ENCODE peak calls at places on chromosomes 1 and 21, in seven cellular contexts. R, L, N, I, H, M and X are unnamed samples.

GRCh38 chr1:211378844-211379243 is 52.2 kb downstream of the TRAF5 start:
- DNase-seq in M (no peak), H (no peak), I (peak; percentile 41), N (peak; percentile 69), L (no peak), R (no peak), X (no peak)

GRCh38 chr1:160911441-160911840 is 26.5 kb upstream of the ITLN1 start:
- DNase-seq in I (no peak), M (no peak), N (no peak), L (no peak), R (no peak), H (no peak), X (no peak)

GRCh38 chr1:37519613-37520012 is 5.0 kb upstream of the MEAF6 start:
- DNase-seq in I (no peak), H (no peak), M (no peak), R (no peak), L (peak; percentile 5), N (no peak), X (no peak)

GRCh38 chr1:115411388-115412063 is 73.5 kb upstream of the NGF start:
- DNase-seq in L (no peak), R (no peak), N (peak; percentile 32), M (no peak), H (no peak), I (peak; percentile 78), X (no peak)

GRCh38 chr1:11198851-11199628 is 9.9 kb downstream of the ANGPTL7 start:
- DNase-seq in M (no peak), I (no peak), R (no peak), N (no peak), L (no peak), H (no peak), X (no peak)

GRCh38 chr1:187264995-187265602 is 436.4 kb downstream of the PLA2G4A start:
- DNase-seq in M (no peak), N (peak; percentile 73), I (no peak), H (no peak), R (no peak), L (no peak), X (no peak)

GRCh38 chr1:154574715-154575114 is 7.1 kb downstream of the CHRNB2 start:
- DNase-seq in M (no peak), R (no peak), I (no peak), L (no peak), H (no peak), N (peak; percentile 21), X (no peak)

GRCh38 chr1:28986296-28986910 is 72.0 kb downstream of the EPB41 start:
- DNase-seq in R (no peak), L (no peak), N (no peak), I (no peak), M (no peak), H (no peak), X (no peak)

GRCh38 chr1:44101356-44101755 is 17.3 kb upstream of the KLF17 start:
- DNase-seq in R (no peak), I (no peak), N (no peak), L (no peak), M (no peak), H (no peak), X (no peak)

GRCh38 chr1:178542554-178543290 is 29.8 kb downstream of the TEX35 start:
- DNase-seq in I (peak; percentile 91), R (peak; percentile 96), H (peak; percentile 96), L (peak; percentile 92), M (peak; percentile 68), N (peak; percentile 83), X (peak; percentile 39)

GRCh38 chr1:218369688-218370511 is 24.8 kb downstream of the TGFB2 start:
- DNase-seq in N (peak; percentile 59), L (no peak), M (no peak), I (no peak), H (no peak), R (no peak), X (no peak)

GRCh38 chr1:95071539-95071938 is 1.2 kb downstream of the ALG14 start:
- DNase-seq in N (no peak), H (no peak), R (no peak), I (no peak), M (no peak), L (no peak), X (no peak)

GRCh38 chr1:202012544-202013478 is 2.4 kb downstream of the ELF3 start:
- DNase-seq in H (no peak), N (no peak), L (no peak), R (no peak), M (no peak), I (no peak), X (no peak)

GRCh38 chr1:100860397-100860991 is 34.1 kb downstream of the EXTL2 start:
- DNase-seq in R (no peak), H (no peak), N (peak; percentile 56), I (peak; percentile 44), M (no peak), L (no peak), X (no peak)

GRCh38 chr1:17148950-17149608 is 29.8 kb upstream of the PADI2 start:
- DNase-seq in L (no peak), H (no peak), M (no peak), N (no peak), R (no peak), I (no peak), X (no peak)

GRCh38 chr1:22711591-22712501 is 1.2 kb downstream of the EPHB2 start:
- DNase-seq in I (peak; percentile 16), N (peak; percentile 21), M (no peak), L (no peak), R (no peak), H (no peak), X (no peak)

GRCh38 chr1:39194398-39195051 is 10.0 kb upstream of the MACF1 start:
- DNase-seq in R (no peak), I (no peak), M (no peak), H (no peak), L (no peak), N (no peak), X (no peak)

GRCh38 chr1:115251340-115251748 is 86.7 kb downstream of the NGF start:
- DNase-seq in H (no peak), M (no peak), I (peak; percentile 10), N (peak; percentile 56), L (no peak), R (no peak), X (no peak)

GRCh38 chr1:84936116-84936810 is 43.3 kb upstream of the LPAR3 start:
- DNase-seq in L (peak; percentile 50), N (peak; percentile 27), I (peak; percentile 54), M (no peak), H (no peak), R (no peak), X (no peak)

GRCh38 chr1:208101661-208102431 is 142.3 kb downstream of the PLXNA2 start:
- DNase-seq in H (peak; percentile 35), M (no peak), N (no peak), L (peak; percentile 88), R (no peak), I (peak; percentile 52), X (no peak)

GRCh38 chr1:202159534-202160371 is 649 bp downstream of the PTPN7 start:
- DNase-seq in I (no peak), H (no peak), N (no peak), M (no peak), R (no peak), L (no peak), X (no peak)

GRCh38 chr1:186792870-186793581 is 35.7 kb upstream of the PLA2G4A start:
- DNase-seq in R (no peak), M (no peak), N (peak; percentile 76), H (no peak), I (no peak), L (no peak), X (no peak)

GRCh38 chr21:17089121-17089520 is 423.7 kb upstream of the CXADR start:
- DNase-seq in I (peak; percentile 39), R (no peak), L (no peak), H (no peak), N (no peak), M (no peak), X (no peak)

GRCh38 chr1:111471012-111471411 is 2.8 kb upstream of the C1orf162 start:
- DNase-seq in I (no peak), L (no peak), R (no peak), N (no peak), M (peak; percentile 41), H (no peak), X (peak; percentile 60)

GRCh38 chr1:9653783-9654517 is 2.4 kb downstream of the PIK3CD start:
- DNase-seq in H (no peak), I (no peak), L (no peak), N (no peak), R (peak; percentile 34), M (no peak), X (no peak)

GRCh38 chr1:23562138-23562819 is 3.0 kb upstream of the ID3 start:
- DNase-seq in I (peak; percentile 98), R (no peak), L (peak; percentile 89), H (peak; percentile 75), N (peak; percentile 98), M (no peak), X (peak; percentile 95)

GRCh38 chr1:203871114-203871875 is 9.9 kb downstream of the SNRPE start:
- DNase-seq in H (no peak), N (peak; percentile 53), M (no peak), L (peak; percentile 49), I (peak; percentile 67), R (no peak), X (no peak)

GRCh38 chr1:63821650-63822049 is 47.8 kb downstream of the ROR1 start:
- DNase-seq in I (peak; percentile 21), N (peak; percentile 72), H (no peak), M (no peak), R (no peak), L (no peak), X (no peak)

GRCh38 chr1:207858271-207858670 is 52.7 kb downstream of the CD34 start:
- DNase-seq in H (no peak), M (no peak), R (no peak), N (no peak), L (no peak), I (peak; percentile 76), X (no peak)

GRCh38 chr1:42922687-42923366 is 35.8 kb downstream of the SLC2A1 start:
- DNase-seq in H (no peak), R (peak; percentile 48), I (peak; percentile 50), L (no peak), N (peak; percentile 75), M (no peak), X (no peak)

GRCh38 chr1:28247603-28248272 is 11.6 kb upstream of the SESN2 start:
- DNase-seq in I (no peak), M (no peak), H (no peak), L (no peak), R (no peak), N (no peak), X (no peak)